ENCODE peak calls at places on chromosomes 12 and 14, in six cellular contexts. U is K562, W is IMR-90, F is SK-N-SH, X is HepG2, G is GM12878. L is an unnamed sample.

GRCh38 chr14:37985826-37986470 is 221.8 kb upstream of the SSTR1 start:
- DNase-seq in W (peak), X (peak), G (no peak), U (peak), F (peak), L (no peak)

GRCh38 chr14:23187925-23188324 is 4.5 kb upstream of the SLC7A8 start:
- DNase-seq in W (no peak), X (no peak), U (no peak), G (no peak), F (no peak), L (no peak)

GRCh38 chr14:96730386-96730785 is 66.8 kb upstream of the VRK1 start:
- DNase-seq in W (no peak), X (no peak), G (no peak), U (no peak), F (no peak), L (no peak)

GRCh38 chr12:62762645-62763044 is 172.3 kb downstream of the PPM1H start:
- DNase-seq in G (no peak), F (no peak), X (no peak), U (no peak), W (no peak), L (no peak)

GRCh38 chr14:78974691-78975090 is 804.5 kb downstream of the NRXN3 start:
- DNase-seq in F (no peak), X (no peak), W (peak), G (no peak), U (no peak), L (no peak)

GRCh38 chr12:253116-253831 is 9.4 kb downstream of the SLC6A13 start:
- DNase-seq in U (no peak), W (no peak), F (no peak), X (no peak), G (no peak), L (no peak)

GRCh38 chr14:58712357-58712756 is 74.6 kb downstream of the DACT1 start:
- DNase-seq in W (peak), F (peak), X (no peak), G (no peak), U (peak), L (no peak)

GRCh38 chr12:46364777-46365580 is 7.6 kb downstream of the SLC38A2 start:
- DNase-seq in G (no peak), U (no peak), F (no peak), X (peak), W (peak), L (peak)

GRCh38 chr12:111360325-111360930 is 8.5 kb downstream of the PHETA1 start:
- DNase-seq in F (no peak), W (no peak), G (no peak), X (no peak), U (no peak), L (no peak)

GRCh38 chr12:66620026-66620425 is 58.9 kb downstream of the GRIP1 start:
- DNase-seq in W (no peak), U (no peak), X (no peak), F (no peak), G (no peak), L (no peak)

GRCh38 chr12:93767524-93767863 is 90.3 kb downstream of the CRADD start:
- DNase-seq in F (no peak), G (no peak), U (no peak), W (no peak), X (no peak), L (no peak)

GRCh38 chr14:87944987-87945604 is 47.9 kb downstream of the GALC start:
- DNase-seq in U (peak), W (peak), X (peak), G (no peak), F (peak), L (no peak)

GRCh38 chr14:104791425-104791824 is 4.1 kb downstream of the AKT1 start:
- DNase-seq in G (no peak), F (no peak), X (no peak), W (no peak), U (no peak), L (no peak)

GRCh38 chr12:102144221-102144620 is 24.2 kb downstream of the PARPBP start:
- DNase-seq in U (no peak), G (no peak), F (no peak), X (no peak), W (no peak), L (no peak)

GRCh38 chr12:62426095-62426488 is 40.5 kb upstream of the MON2 start:
- DNase-seq in X (no peak), F (no peak), W (peak), U (no peak), G (no peak), L (no peak)

GRCh38 chr12:30959778-30960177 is 33.2 kb downstream of the TSPAN11 start:
- DNase-seq in W (no peak), F (no peak), X (no peak), U (no peak), G (no peak), L (no peak)

GRCh38 chr12:131188131-131189050 is 234.7 kb downstream of the ADGRD1 start:
- DNase-seq in G (no peak), F (no peak), W (no peak), X (no peak), U (no peak), L (no peak)

GRCh38 chr14:90105756-90106155 is 44.0 kb downstream of the KCNK13 start:
- DNase-seq in X (peak), U (no peak), W (no peak), G (no peak), F (no peak), L (no peak)

GRCh38 chr14:102584871-102585869 is 7.3 kb upstream of the RCOR1 start:
- DNase-seq in G (no peak), W (no peak), X (no peak), F (peak), U (peak), L (no peak)

GRCh38 chr14:98959410-98959809 is 312.6 kb downstream of the BCL11B start:
- DNase-seq in W (no peak), U (no peak), X (no peak), F (no peak), G (no peak), L (no peak)

GRCh38 chr14:31842905-31843304 is 234.2 kb upstream of the ARHGAP5 start:
- DNase-seq in U (no peak), X (no peak), G (no peak), F (no peak), W (no peak), L (no peak)

GRCh38 chr14:51453869-51454268 is 197.8 kb upstream of the FRMD6 start:
- DNase-seq in U (no peak), G (no peak), W (no peak), X (no peak), F (no peak), L (no peak)

GRCh38 chr14:100816950-100817901 is 8.7 kb upstream of the MEG3 start:
- DNase-seq in X (peak), F (no peak), U (no peak), G (no peak), W (no peak), L (no peak)

GRCh38 chr12:70982286-70982685 is 61.7 kb upstream of the PTPRR start:
- DNase-seq in F (no peak), W (peak), U (no peak), G (no peak), X (no peak), L (no peak)

GRCh38 chr12:12705833-12706520 is 10.0 kb upstream of the GPR19 start:
- DNase-seq in W (no peak), F (no peak), G (no peak), X (no peak), U (no peak), L (no peak)

GRCh38 chr14:31435276-31435675 is 14.9 kb upstream of the HEATR5A start:
- DNase-seq in X (no peak), G (no peak), U (no peak), W (peak), F (no peak), L (no peak)

GRCh38 chr12:1551496-1551895 is 42.9 kb downstream of the FBXL14 start:
- DNase-seq in X (no peak), G (no peak), W (no peak), F (no peak), U (no peak), L (no peak)

GRCh38 chr12:2877959-2878732 is 1.1 kb downstream of the RHNO1 start:
- DNase-seq in F (no peak), G (no peak), X (no peak), W (peak), U (no peak), L (no peak)

GRCh38 chr12:2879853-2880252 is 2.8 kb downstream of the RHNO1 start:
- DNase-seq in X (no peak), W (no peak), F (no peak), G (no peak), U (no peak), L (no peak)

GRCh38 chr12:2876431-2877046 is 435 bp downstream of the FOXM1 start:
- DNase-seq in F (no peak), W (no peak), X (no peak), G (no peak), U (peak), L (peak)

DNA sequence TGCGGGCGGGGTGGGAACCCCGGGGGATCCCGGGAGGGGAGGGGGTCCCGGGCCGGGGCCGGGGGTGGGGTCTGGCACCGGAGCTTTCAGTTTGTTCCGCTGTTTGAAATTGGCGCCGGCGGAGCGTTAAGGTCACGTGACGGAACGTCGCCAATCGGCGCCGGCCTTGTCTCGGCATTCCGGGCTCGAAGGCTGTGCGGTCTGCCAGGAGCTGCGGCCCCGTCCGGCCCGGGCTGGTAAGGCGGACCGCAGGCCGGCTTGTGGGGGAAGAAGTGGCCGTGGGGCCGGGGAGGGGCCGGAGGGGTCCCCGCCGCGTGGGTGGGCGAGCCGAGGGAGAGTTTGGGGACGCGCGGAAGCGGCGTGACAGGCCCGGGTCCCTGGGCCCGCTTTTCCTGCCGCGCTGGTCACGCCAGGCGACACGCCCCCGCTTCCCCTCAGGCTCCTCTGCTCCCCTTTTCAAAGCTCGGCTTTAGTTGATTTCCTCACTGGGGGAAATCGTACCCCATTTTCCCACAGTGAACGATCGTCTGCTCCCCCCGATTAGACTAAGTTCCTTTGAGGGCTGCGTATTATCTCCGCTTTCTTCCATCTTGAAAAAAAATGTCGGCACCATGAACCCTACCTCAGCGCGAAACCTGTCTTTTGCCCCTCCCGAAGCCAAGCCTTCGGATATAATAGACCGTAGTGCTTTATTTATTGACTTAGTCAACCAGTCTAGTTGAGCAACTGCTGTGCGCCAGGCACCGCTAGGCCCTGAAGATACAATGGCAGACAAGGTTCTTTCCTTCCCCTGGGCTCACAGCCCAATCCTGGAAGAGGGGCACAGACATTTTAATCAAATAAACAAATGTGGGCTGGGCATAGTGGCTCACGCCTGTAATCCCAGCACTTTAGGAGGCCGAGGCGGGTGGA is at the start of the genes FOXM1 and RHNO1:
- DNase-seq in W (peak), G (no peak), U (peak), X (peak), F (peak), L (peak)
- TF ChIP-seq SMC3 in W (no peak), G (no peak), U (no peak), X (no peak), F (no peak), L (no peak)

GRCh38 chr14:71169861-71170260 is 262.6 kb downstream of the PCNX1 start:
- DNase-seq in F (no peak), U (no peak), G (no peak), W (no peak), X (no peak), L (no peak)
- TF ChIP-seq SMC3 in F (no peak), U (no peak), G (no peak), W (no peak), X (no peak), L (no peak)

GRCh38 chr14:93064411-93065271 is 51.1 kb downstream of the ITPK1 start:
- DNase-seq in X (no peak), U (no peak), F (no peak), G (no peak), W (peak), L (no peak)
- TF ChIP-seq SMC3 in X (no peak), U (no peak), F (no peak), G (no peak), W (no peak), L (no peak)

DNA sequence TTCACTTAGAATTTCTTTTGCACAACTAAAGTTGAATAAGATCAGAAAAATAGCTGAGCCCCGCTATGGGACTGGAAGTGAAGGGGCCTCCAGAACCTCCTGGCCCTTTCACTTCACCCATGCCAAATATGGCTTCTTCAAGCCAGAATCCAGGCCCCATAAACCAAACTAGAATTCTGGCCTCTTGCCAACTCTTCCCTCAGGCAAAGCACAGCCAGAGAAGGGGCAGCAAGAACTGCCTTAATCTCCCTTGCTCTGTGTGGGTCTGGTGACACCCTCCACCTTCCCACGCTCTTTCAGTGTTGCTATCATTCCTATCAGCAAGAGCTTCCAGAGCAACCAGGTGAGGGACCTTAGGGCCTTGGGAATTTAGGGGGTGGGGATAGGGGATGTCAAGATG is 3.1 kb upstream of the PNMA1 start:
- DNase-seq in U (no peak), G (no peak), F (peak), W (peak), X (no peak), L (no peak)
- TF ChIP-seq SMC3 in U (no peak), G (no peak), F (no peak), W (no peak), X (no peak), L (no peak)

GRCh38 chr12:10211975-10212622 is 578 bp upstream of the GABARAPL1 start:
- DNase-seq in F (peak), G (no peak), X (peak), U (peak), W (peak), L (peak)

GRCh38 chr12:10214877-10215267 is 2.2 kb downstream of the GABARAPL1 start:
- DNase-seq in F (no peak), W (no peak), G (no peak), U (no peak), X (no peak), L (no peak)

GRCh38 chr12:10212623-10213131 is at the start of gene GABARAPL1:
- DNase-seq in U (peak), F (peak), X (peak), G (no peak), W (peak), L (peak)

GRCh38 chr12:10214131-10214876 is 1.6 kb downstream of the GABARAPL1 start:
- DNase-seq in U (peak), X (no peak), W (peak), F (no peak), G (no peak), L (no peak)

DNA sequence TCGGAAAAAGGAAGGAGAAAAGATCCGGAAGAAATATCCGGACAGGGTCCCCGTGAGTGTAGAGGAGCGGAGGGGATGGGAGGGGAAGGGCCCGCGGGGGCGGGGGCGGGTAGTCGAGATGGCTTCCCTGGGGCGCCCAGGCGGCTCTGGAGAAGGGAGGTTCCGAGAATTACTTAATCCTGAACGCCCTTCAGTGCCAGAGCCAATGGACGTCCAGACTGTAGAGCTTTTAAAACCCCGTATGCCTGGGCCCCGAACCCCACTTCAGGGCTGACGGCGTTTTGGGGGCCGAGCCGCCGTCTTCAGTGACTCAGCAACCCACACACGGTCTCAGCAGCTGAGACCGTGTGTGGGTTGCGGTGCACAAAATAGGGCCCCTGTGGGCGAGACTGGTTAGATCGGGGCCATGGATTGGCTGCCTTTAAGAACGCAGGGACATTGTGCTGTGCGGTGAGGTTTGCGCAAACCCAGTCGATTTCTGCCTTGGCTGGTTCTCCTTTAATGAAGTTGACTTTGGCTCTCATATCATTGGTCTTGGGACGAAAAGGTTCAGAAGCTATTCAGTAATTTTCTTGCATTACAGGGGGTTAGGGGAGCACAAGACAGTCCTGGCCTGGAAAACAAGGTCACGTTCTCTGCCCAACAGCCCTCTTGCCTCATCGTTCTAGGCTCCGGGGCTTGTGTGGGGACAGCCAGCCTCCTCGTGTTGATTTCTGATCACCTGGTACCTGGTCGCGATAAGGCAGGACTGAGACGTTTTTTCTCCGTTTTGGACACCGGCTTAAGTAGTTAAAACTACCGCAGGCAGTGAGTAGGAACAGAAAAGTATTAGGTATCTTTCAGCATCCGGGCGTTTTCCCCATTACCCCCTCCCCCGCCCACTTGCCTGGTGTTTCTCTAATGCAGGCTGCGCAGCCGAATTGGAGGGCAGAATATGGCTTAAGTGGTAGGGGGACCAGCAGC is 772 bp downstream of the GABARAPL1 start:
- DNase-seq in W (peak), F (peak), U (peak), G (no peak), X (peak), L (peak)
- TF ChIP-seq SMC3 in W (no peak), F (no peak), U (no peak), G (no peak), X (no peak), L (no peak)